ENCODE peak calls at places on chromosomes 4 and X, in four cellular contexts. N is PC-3, X is hepatocyte, M is SK-N-SH. K is an unnamed sample.

GRCh38 chr4:121370729-121371325 is 10.0 kb downstream of the QRFPR start:
- DNase-seq in M (peak), X (peak), N (peak), K (peak)

GRCh38 chr4:155597281-155597680 is 69.4 kb upstream of the GUCY1A1 start:
- DNase-seq in N (no peak), M (no peak), X (no peak), K (no peak)

GRCh38 chr4:154528866-154529265 is 21.3 kb downstream of the PLRG1 start:
- DNase-seq in M (no peak), X (no peak), N (no peak), K (peak)

GRCh38 chr4:83947111-83947510 is 411.2 kb downstream of the GPAT3 start:
- DNase-seq in N (no peak), M (no peak), X (no peak), K (no peak)

GRCh38 chrX:14398725-14399124 is 130.6 kb upstream of the GLRA2 start:
- DNase-seq in M (no peak), N (peak), X (peak), K (peak)

GRCh38 chr4:52655505-52655904 is 3.6 kb downstream of the USP46 start:
- DNase-seq in X (no peak), N (no peak), M (no peak), K (no peak)

GRCh38 chr4:155741546-155741945 is 17.3 kb upstream of the GUCY1B1 start:
- DNase-seq in M (no peak), X (no peak), N (no peak), K (no peak)

GRCh38 chr4:116885579-116885978 is 199.8 kb downstream of the TRAM1L1 start:
- DNase-seq in N (no peak), X (no peak), M (peak), K (no peak)

GRCh38 chrX:122945328-122945727 is 238.8 kb upstream of the GRIA3 start:
- DNase-seq in N (peak), X (no peak), M (no peak), K (no peak)

GRCh38 chr4:157300678-157301077 is 80.2 kb downstream of the GRIA2 start:
- DNase-seq in X (no peak), M (peak), N (no peak), K (no peak)

GRCh38 chr4:26726655-26727387 is 133.8 kb upstream of the STIM2 start:
- DNase-seq in N (no peak), X (no peak), M (no peak), K (no peak)
- TF ChIP-seq EZH2phosphoT487 in N (no peak), X (no peak), M (no peak), K (no peak)

GRCh38 chr4:38177792-38178665 is 217.8 kb downstream of the PTTG2 start:
- DNase-seq in N (no peak), M (no peak), X (no peak), K (peak)
- H3K4me2 ChIP-seq in N (no peak), M (no peak), X (no peak), K (peak)

GRCh38 chr4:26820346-26820745 is 40.3 kb upstream of the STIM2 start:
- DNase-seq in M (no peak), X (no peak), N (no peak), K (no peak)

GRCh38 chr4:26821677-26822503 is 38.8 kb upstream of the STIM2 start:
- DNase-seq in X (peak), N (peak), M (no peak), K (peak)

GRCh38 chr4:26822546-26822945 is 38.1 kb upstream of the STIM2 start:
- DNase-seq in M (no peak), N (no peak), X (no peak), K (no peak)

GRCh38 chr4:26819026-26819425 is 41.6 kb upstream of the STIM2 start:
- DNase-seq in X (no peak), N (no peak), M (no peak), K (no peak)

GRCh38 chr4:26819478-26819877 is 41.2 kb upstream of the STIM2 start:
- DNase-seq in N (no peak), M (no peak), X (no peak), K (no peak)
- TF ChIP-seq EZH2phosphoT487 in N (no peak), M (no peak), X (no peak), K (no peak)

GRCh38 chr4:107255114-107255513 is 219.0 kb upstream of the DKK2 start:
- DNase-seq in X (no peak), M (no peak), N (no peak), K (peak)

GRCh38 chr4:107255596-107255995 is 219.5 kb upstream of the DKK2 start:
- DNase-seq in X (no peak), N (no peak), M (no peak), K (no peak)

GRCh38 chr4:107253579-107254068 is 217.5 kb upstream of the DKK2 start:
- DNase-seq in X (no peak), N (no peak), M (no peak), K (no peak)

GRCh38 chr4:107253090-107253489 is 217.0 kb upstream of the DKK2 start:
- DNase-seq in M (no peak), X (no peak), N (no peak), K (no peak)

DNA sequence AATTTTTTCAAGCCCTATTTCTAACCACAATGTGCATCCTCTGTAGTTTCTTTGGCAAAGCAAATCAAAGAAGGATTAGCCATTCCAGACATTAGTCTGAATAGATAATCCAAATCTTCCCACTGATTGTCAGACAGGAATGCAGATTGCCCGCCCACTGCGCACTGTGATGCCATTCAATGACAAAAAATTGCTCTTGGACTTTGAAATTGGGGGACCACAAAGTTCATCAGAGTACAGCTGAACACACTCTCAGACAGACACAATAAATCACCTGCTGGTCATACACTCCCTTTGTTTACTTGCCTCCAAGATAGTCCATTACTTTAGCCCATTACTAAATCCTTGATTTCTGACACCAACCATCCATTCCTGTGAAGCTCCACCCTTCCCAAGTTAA is 216.5 kb upstream of the DKK2 start:
- DNase-seq in M (no peak), N (no peak), X (no peak), K (no peak)
- H3K4me2 ChIP-seq in M (no peak), N (no peak), X (no peak), K (no peak)

DNA sequence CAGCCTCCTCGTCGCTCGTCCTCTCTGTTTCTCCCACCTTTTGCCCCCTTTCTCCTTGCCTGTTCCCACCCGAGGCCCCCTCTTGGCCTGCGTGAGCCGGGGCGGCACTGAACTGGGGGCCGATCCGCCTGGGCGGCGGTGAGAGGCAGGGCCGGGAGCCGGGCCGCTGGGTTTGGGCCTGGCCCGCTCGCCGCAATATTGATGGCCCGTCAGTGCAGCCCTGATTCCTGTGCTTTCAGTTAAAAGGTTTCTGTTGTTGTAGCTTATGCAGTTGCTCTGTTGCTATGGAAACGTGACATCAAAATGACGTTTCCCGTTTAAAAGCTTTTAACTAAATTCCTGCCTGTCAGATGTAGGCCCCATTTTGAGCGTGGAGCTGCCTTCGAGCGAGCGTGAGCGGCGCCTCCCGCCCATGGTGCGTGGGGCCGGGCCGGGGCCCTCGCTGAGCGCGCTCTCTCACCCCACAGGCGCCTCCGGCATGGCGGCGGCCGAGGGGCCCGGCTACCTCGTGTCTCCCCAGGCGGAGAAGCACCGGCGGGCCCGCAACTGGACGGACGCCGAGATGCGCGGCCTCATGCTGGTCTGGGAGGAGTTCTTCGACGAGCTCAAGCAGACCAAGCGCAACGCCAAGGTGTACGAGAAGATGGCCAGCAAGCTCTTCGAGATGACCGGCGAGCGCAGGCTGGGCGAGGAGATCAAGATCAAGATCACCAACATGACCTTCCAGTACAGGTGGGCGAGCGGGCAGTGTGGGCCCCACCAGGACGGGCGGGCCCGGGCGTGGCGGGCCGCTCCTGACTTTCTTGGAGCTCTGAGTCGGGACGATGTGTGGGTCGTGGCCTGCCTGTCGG is at the start of gene MSANTD1:
- DNase-seq in M (peak), N (no peak), X (peak), K (peak)
- TF ChIP-seq EZH2phosphoT487 in M (no peak), N (no peak), X (no peak), K (no peak)

DNA sequence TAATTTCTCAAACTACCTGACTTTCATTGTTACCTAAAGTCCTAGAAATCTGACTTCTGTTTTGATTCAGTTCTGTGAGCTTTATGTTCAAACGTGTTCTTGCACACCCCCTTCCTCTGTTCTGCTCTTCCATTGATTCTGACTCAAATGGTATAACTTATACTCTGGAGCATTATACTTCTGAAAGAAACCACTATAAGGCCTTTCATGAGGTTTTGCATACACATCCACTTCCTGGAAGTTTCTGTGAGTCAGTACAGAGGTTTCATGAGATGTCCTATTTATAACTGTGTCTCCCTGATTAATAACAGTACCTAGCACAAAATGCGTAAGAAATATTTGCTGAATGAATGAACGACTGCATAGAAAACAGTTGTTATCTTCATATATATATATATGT is 540.2 kb upstream of the CT83 start:
- DNase-seq in X (no peak), N (no peak), M (no peak), K (no peak)
- H3K4me2 ChIP-seq in X (no peak), N (no peak), M (no peak), K (no peak)

GRCh38 chr4:73870778-73871177 is 1.6 kb downstream of the CXCL1 start:
- DNase-seq in M (no peak), X (no peak), N (peak), K (no peak)

GRCh38 chr4:73867783-73868182 is 1.4 kb upstream of the CXCL1 start:
- DNase-seq in M (no peak), X (peak), N (peak), K (no peak)

GRCh38 chr4:73868206-73869129 is 725 bp upstream of the CXCL1 start:
- DNase-seq in X (no peak), M (no peak), N (peak), K (no peak)

GRCh38 chr4:73870260-73870659 is 1.1 kb downstream of the CXCL1 start:
- DNase-seq in N (peak), X (no peak), M (no peak), K (no peak)

DNA sequence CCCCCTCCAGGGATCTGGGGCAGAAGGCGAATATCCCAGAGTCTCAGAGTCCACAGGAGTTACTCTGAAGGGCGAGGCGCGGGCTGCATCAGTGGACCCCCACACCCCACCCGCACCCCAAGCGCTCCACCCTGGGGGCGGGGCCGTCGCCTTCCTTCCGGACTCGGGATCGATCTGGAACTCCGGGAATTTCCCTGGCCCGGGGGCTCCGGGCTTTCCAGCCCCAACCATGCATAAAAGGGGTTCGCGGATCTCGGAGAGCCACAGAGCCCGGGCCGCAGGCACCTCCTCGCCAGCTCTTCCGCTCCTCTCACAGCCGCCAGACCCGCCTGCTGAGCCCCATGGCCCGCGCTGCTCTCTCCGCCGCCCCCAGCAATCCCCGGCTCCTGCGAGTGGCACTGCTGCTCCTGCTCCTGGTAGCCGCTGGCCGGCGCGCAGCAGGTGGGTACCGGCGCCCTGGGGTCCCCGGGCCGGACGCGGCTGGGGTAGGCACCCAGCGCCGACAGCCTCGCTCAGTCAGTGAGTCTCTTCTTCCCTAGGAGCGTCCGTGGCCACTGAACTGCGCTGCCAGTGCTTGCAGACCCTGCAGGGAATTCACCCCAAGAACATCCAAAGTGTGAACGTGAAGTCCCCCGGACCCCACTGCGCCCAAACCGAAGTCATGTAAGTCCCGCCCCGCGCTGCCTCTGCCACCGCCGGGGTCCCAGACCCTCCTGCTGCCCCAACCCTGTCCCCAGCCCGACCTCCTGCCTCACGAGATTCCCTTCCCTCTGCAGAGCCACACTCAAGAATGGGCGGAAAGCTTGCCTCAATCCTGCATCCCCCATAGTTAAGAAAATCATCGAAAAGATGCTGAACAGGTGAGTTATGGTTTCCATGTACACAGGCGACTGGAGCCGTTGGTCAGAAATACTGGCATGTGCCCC is at the start of gene CXCL1:
- DNase-seq in N (peak), M (peak), X (peak), K (peak)
- TF ChIP-seq EZH2phosphoT487 in N (no peak), M (peak), X (no peak), K (no peak)

K was measured in GM23248.